ENCODE peak calls at places on chromosomes 11 and 22, in nine cellular contexts. One of them, this sample, is unnamed.

GRCh38 chr22:48754611-48755331 is 1072.9 kb downstream of the BRD1 start:
- DNase-seq in CD4-positive, CD25-positive, alpha-beta regulatory T cell: no peak
- DNase-seq in neural crest cell: peak
- DNase-seq in HT-29: no peak
- DNase-seq in omental fat pad: peak
- DNase-seq in GM13977: no peak
- DNase-seq in body of pancreas: no peak
- DNase-seq in NCI-H1092 treated with DMSO at 0.1 percent for 48 hours: no peak
- DNase-seq in NCI-H2081: no peak
- DNase-seq in this sample: no peak

GRCh38 chr11:33234397-33235168 is 22.6 kb upstream of the HIPK3 start:
- DNase-seq in CD4-positive, CD25-positive, alpha-beta regulatory T cell: no peak
- DNase-seq in neural crest cell: no peak
- DNase-seq in HT-29: no peak
- DNase-seq in omental fat pad: no peak
- DNase-seq in GM13977: no peak
- DNase-seq in body of pancreas: no peak
- DNase-seq in NCI-H1092 treated with DMSO at 0.1 percent for 48 hours: no peak
- DNase-seq in NCI-H2081: no peak
- DNase-seq in this sample: no peak

GRCh38 chr11:84465040-84465439 is 1162.1 kb downstream of the DLG2 start:
- DNase-seq in CD4-positive, CD25-positive, alpha-beta regulatory T cell: no peak
- DNase-seq in neural crest cell: no peak
- DNase-seq in HT-29: no peak
- DNase-seq in omental fat pad: no peak
- DNase-seq in GM13977: no peak
- DNase-seq in body of pancreas: no peak
- DNase-seq in NCI-H1092 treated with DMSO at 0.1 percent for 48 hours: no peak
- DNase-seq in NCI-H2081: no peak
- DNase-seq in this sample: no peak

GRCh38 chr11:26234451-26234850 is 97.5 kb upstream of the ANO3 start:
- DNase-seq in CD4-positive, CD25-positive, alpha-beta regulatory T cell: no peak
- DNase-seq in neural crest cell: no peak
- DNase-seq in HT-29: peak
- DNase-seq in omental fat pad: no peak
- DNase-seq in GM13977: no peak
- DNase-seq in body of pancreas: no peak
- DNase-seq in NCI-H1092 treated with DMSO at 0.1 percent for 48 hours: no peak
- DNase-seq in NCI-H2081: no peak
- DNase-seq in this sample: no peak

GRCh38 chr11:58965246-58965985 is 26.1 kb downstream of the GLYATL1 start:
- DNase-seq in CD4-positive, CD25-positive, alpha-beta regulatory T cell: no peak
- DNase-seq in neural crest cell: no peak
- DNase-seq in HT-29: no peak
- DNase-seq in omental fat pad: no peak
- DNase-seq in GM13977: no peak
- DNase-seq in body of pancreas: no peak
- DNase-seq in NCI-H1092 treated with DMSO at 0.1 percent for 48 hours: no peak
- DNase-seq in NCI-H2081: no peak
- DNase-seq in this sample: no peak

GRCh38 chr22:45163074-45163416 is 680 bp upstream of the NUP50 start:
- DNase-seq in CD4-positive, CD25-positive, alpha-beta regulatory T cell: no peak
- DNase-seq in neural crest cell: no peak
- DNase-seq in HT-29: peak
- DNase-seq in omental fat pad: no peak
- DNase-seq in GM13977: peak
- DNase-seq in body of pancreas: peak
- DNase-seq in NCI-H1092 treated with DMSO at 0.1 percent for 48 hours: no peak
- DNase-seq in NCI-H2081: no peak
- DNase-seq in this sample: peak

GRCh38 chr11:78940500-78941225 is 366.0 kb upstream of the NARS2 start:
- DNase-seq in CD4-positive, CD25-positive, alpha-beta regulatory T cell: no peak
- DNase-seq in neural crest cell: no peak
- DNase-seq in HT-29: no peak
- DNase-seq in omental fat pad: no peak
- DNase-seq in GM13977: no peak
- DNase-seq in body of pancreas: no peak
- DNase-seq in NCI-H1092 treated with DMSO at 0.1 percent for 48 hours: peak
- DNase-seq in NCI-H2081: no peak
- DNase-seq in this sample: no peak

GRCh38 chr11:61996933-61997332 is 29.5 kb upstream of the FTH1 start:
- DNase-seq in CD4-positive, CD25-positive, alpha-beta regulatory T cell: no peak
- DNase-seq in neural crest cell: no peak
- DNase-seq in HT-29: no peak
- DNase-seq in omental fat pad: no peak
- DNase-seq in GM13977: no peak
- DNase-seq in body of pancreas: no peak
- DNase-seq in NCI-H1092 treated with DMSO at 0.1 percent for 48 hours: no peak
- DNase-seq in NCI-H2081: no peak
- DNase-seq in this sample: no peak

GRCh38 chr11:1206391-1207271 is 16.2 kb upstream of the MUC5B start:
- DNase-seq in CD4-positive, CD25-positive, alpha-beta regulatory T cell: no peak
- DNase-seq in neural crest cell: no peak
- DNase-seq in HT-29: no peak
- DNase-seq in omental fat pad: no peak
- DNase-seq in GM13977: no peak
- DNase-seq in body of pancreas: peak
- DNase-seq in NCI-H1092 treated with DMSO at 0.1 percent for 48 hours: no peak
- DNase-seq in NCI-H2081: no peak
- DNase-seq in this sample: no peak

GRCh38 chr11:35582033-35582432 is 36.2 kb upstream of the FJX1 start:
- DNase-seq in CD4-positive, CD25-positive, alpha-beta regulatory T cell: no peak
- DNase-seq in neural crest cell: no peak
- DNase-seq in HT-29: no peak
- DNase-seq in omental fat pad: no peak
- DNase-seq in GM13977: no peak
- DNase-seq in body of pancreas: no peak
- DNase-seq in NCI-H1092 treated with DMSO at 0.1 percent for 48 hours: no peak
- DNase-seq in NCI-H2081: no peak
- DNase-seq in this sample: no peak

GRCh38 chr22:37563153-37564081 is 3.1 kb downstream of the CDC42EP1 start:
- DNase-seq in CD4-positive, CD25-positive, alpha-beta regulatory T cell: no peak
- DNase-seq in neural crest cell: no peak
- DNase-seq in HT-29: peak
- DNase-seq in omental fat pad: peak
- DNase-seq in GM13977: no peak
- DNase-seq in body of pancreas: peak
- DNase-seq in NCI-H1092 treated with DMSO at 0.1 percent for 48 hours: no peak
- DNase-seq in NCI-H2081: no peak
- DNase-seq in this sample: peak

GRCh38 chr11:6931146-6931713 is 5.0 kb downstream of the ZNF215 start:
- DNase-seq in CD4-positive, CD25-positive, alpha-beta regulatory T cell: no peak
- DNase-seq in neural crest cell: no peak
- DNase-seq in HT-29: no peak
- DNase-seq in omental fat pad: no peak
- DNase-seq in GM13977: no peak
- DNase-seq in body of pancreas: no peak
- DNase-seq in NCI-H1092 treated with DMSO at 0.1 percent for 48 hours: no peak
- DNase-seq in NCI-H2081: no peak
- DNase-seq in this sample: no peak

GRCh38 chr11:114340311-114341131 is 44.3 kb downstream of the NNMT start:
- DNase-seq in CD4-positive, CD25-positive, alpha-beta regulatory T cell: peak
- DNase-seq in neural crest cell: peak
- DNase-seq in HT-29: peak
- DNase-seq in omental fat pad: no peak
- DNase-seq in GM13977: peak
- DNase-seq in body of pancreas: peak
- DNase-seq in NCI-H1092 treated with DMSO at 0.1 percent for 48 hours: peak
- DNase-seq in NCI-H2081: peak
- DNase-seq in this sample: peak

GRCh38 chr11:118133816-118134215 is 18.8 kb downstream of the SCN4B start:
- DNase-seq in CD4-positive, CD25-positive, alpha-beta regulatory T cell: no peak
- DNase-seq in neural crest cell: no peak
- DNase-seq in HT-29: no peak
- DNase-seq in omental fat pad: no peak
- DNase-seq in GM13977: no peak
- DNase-seq in body of pancreas: no peak
- DNase-seq in NCI-H1092 treated with DMSO at 0.1 percent for 48 hours: no peak
- DNase-seq in NCI-H2081: no peak
- DNase-seq in this sample: no peak

GRCh38 chr11:111408789-111409727 is 30.0 kb upstream of the POU2AF1 start:
- DNase-seq in CD4-positive, CD25-positive, alpha-beta regulatory T cell: no peak
- DNase-seq in neural crest cell: no peak
- DNase-seq in HT-29: no peak
- DNase-seq in omental fat pad: no peak
- DNase-seq in GM13977: no peak
- DNase-seq in body of pancreas: no peak
- DNase-seq in NCI-H1092 treated with DMSO at 0.1 percent for 48 hours: no peak
- DNase-seq in NCI-H2081: no peak
- DNase-seq in this sample: no peak

GRCh38 chr11:10405858-10406592 is 49.0 kb upstream of the AMPD3 start:
- DNase-seq in CD4-positive, CD25-positive, alpha-beta regulatory T cell: peak
- DNase-seq in neural crest cell: peak
- DNase-seq in HT-29: peak
- DNase-seq in omental fat pad: peak
- DNase-seq in GM13977: peak
- DNase-seq in body of pancreas: peak
- DNase-seq in NCI-H1092 treated with DMSO at 0.1 percent for 48 hours: peak
- DNase-seq in NCI-H2081: peak
- DNase-seq in this sample: peak

GRCh38 chr11:84480151-84480550 is 1147.0 kb downstream of the DLG2 start:
- DNase-seq in CD4-positive, CD25-positive, alpha-beta regulatory T cell: no peak
- DNase-seq in neural crest cell: no peak
- DNase-seq in HT-29: no peak
- DNase-seq in omental fat pad: no peak
- DNase-seq in GM13977: no peak
- DNase-seq in body of pancreas: no peak
- DNase-seq in NCI-H1092 treated with DMSO at 0.1 percent for 48 hours: no peak
- DNase-seq in NCI-H2081: no peak
- DNase-seq in this sample: no peak

GRCh38 chr22:33909075-33909458 is 11.2 kb downstream of the LARGE1 start:
- DNase-seq in CD4-positive, CD25-positive, alpha-beta regulatory T cell: no peak
- DNase-seq in neural crest cell: no peak
- DNase-seq in HT-29: no peak
- DNase-seq in omental fat pad: no peak
- DNase-seq in GM13977: no peak
- DNase-seq in body of pancreas: no peak
- DNase-seq in NCI-H1092 treated with DMSO at 0.1 percent for 48 hours: no peak
- DNase-seq in NCI-H2081: no peak
- DNase-seq in this sample: no peak

GRCh38 chr22:44090571-44090905 is 66.4 kb downstream of the PARVB start:
- DNase-seq in CD4-positive, CD25-positive, alpha-beta regulatory T cell: no peak
- DNase-seq in neural crest cell: no peak
- DNase-seq in HT-29: no peak
- DNase-seq in omental fat pad: no peak
- DNase-seq in GM13977: no peak
- DNase-seq in body of pancreas: no peak
- DNase-seq in NCI-H1092 treated with DMSO at 0.1 percent for 48 hours: no peak
- DNase-seq in NCI-H2081: no peak
- DNase-seq in this sample: no peak

GRCh38 chr11:31968774-31969433 is 122.0 kb upstream of the RCN1 start:
- DNase-seq in CD4-positive, CD25-positive, alpha-beta regulatory T cell: no peak
- DNase-seq in neural crest cell: no peak
- DNase-seq in HT-29: no peak
- DNase-seq in omental fat pad: no peak
- DNase-seq in GM13977: no peak
- DNase-seq in body of pancreas: no peak
- DNase-seq in NCI-H1092 treated with DMSO at 0.1 percent for 48 hours: no peak
- DNase-seq in NCI-H2081: no peak
- DNase-seq in this sample: no peak

GRCh38 chr11:69475866-69476714 is 5.4 kb upstream of the LINC01488 start:
- DNase-seq in CD4-positive, CD25-positive, alpha-beta regulatory T cell: no peak
- DNase-seq in neural crest cell: no peak
- DNase-seq in HT-29: no peak
- DNase-seq in omental fat pad: no peak
- DNase-seq in GM13977: no peak
- DNase-seq in body of pancreas: no peak
- DNase-seq in NCI-H1092 treated with DMSO at 0.1 percent for 48 hours: no peak
- DNase-seq in NCI-H2081: no peak
- DNase-seq in this sample: no peak